ENCODE peak calls at places on chromosomes 16 and 17, in nine cellular contexts. J is mammary epithelial cell, L is neural progenitor cell, C is astrocyte, H is PC-3, I is fibroblast of lung, G is MM.1S, W is GM23248, B is K562. Q is an unnamed sample.

GRCh38 chr16:14043278-14043677 is 27.8 kb upstream of the MRTFB start:
- DNase-seq in J (no peak), L (no peak), C (no peak), H (no peak), I (no peak), G (no peak), W (no peak), B (no peak), Q (no peak)

GRCh38 chr16:69057400-69058378 is 47.8 kb upstream of the HAS3 start:
- DNase-seq in J (peak; percentile 89), L (no peak), C (peak; percentile 92), H (peak; percentile 93), I (peak; percentile 92), G (peak; percentile 27), W (peak; percentile 94), B (no peak), Q (no peak)

GRCh38 chr17:44967026-44967906 is 837 bp downstream of the C1QL1 start:
- DNase-seq in J (no peak), L (peak; percentile 34), C (no peak), H (no peak), I (no peak), G (no peak), W (no peak), B (no peak), Q (no peak)

GRCh38 chr16:65071371-65072311 is 50.2 kb downstream of the CDH11 start:
- DNase-seq in J (no peak), L (no peak), C (peak; percentile 72), H (peak; percentile 42), I (peak; percentile 74), G (no peak), W (peak; percentile 78), B (no peak), Q (no peak)

GRCh38 chr17:70661342-70662222 is 492.2 kb downstream of the KCNJ2 start:
- DNase-seq in J (no peak), L (no peak), C (peak; percentile 49), H (peak; percentile 68), I (peak; percentile 63), G (no peak), W (peak; percentile 46), B (no peak), Q (peak; percentile 66)

GRCh38 chr16:25006504-25007055 is 8.6 kb downstream of the ARHGAP17 start:
- DNase-seq in J (no peak), L (no peak), C (peak; percentile 55), H (no peak), I (peak; percentile 63), G (no peak), W (peak; percentile 88), B (no peak), Q (peak; percentile 67)

GRCh38 chr17:44198721-44199552 is 747 bp downstream of the ATXN7L3 start:
- DNase-seq in J (peak; percentile 54), L (peak; percentile 89), C (no peak), H (peak; percentile 55), I (peak; percentile 30), G (peak; percentile 46), W (peak; percentile 76), B (peak; percentile 69), Q (peak; percentile 90)

GRCh38 chr17:41717408-41718286 is 5.5 kb downstream of the GAST start:
- DNase-seq in J (peak; percentile 85), L (no peak), C (no peak), H (peak; percentile 57), I (peak; percentile 24), G (no peak), W (peak; percentile 74), B (no peak), Q (peak; percentile 50)

GRCh38 chr17:14925498-14925897 is 339.6 kb downstream of the PMP22 start:
- DNase-seq in J (no peak), L (no peak), C (no peak), H (no peak), I (no peak), G (no peak), W (no peak), B (no peak), Q (no peak)

GRCh38 chr17:63029520-63029919 is 63.5 kb downstream of the TANC2 start:
- DNase-seq in J (peak; percentile 34), L (no peak), C (peak; percentile 78), H (peak; percentile 62), I (peak; percentile 85), G (no peak), W (peak; percentile 78), B (no peak), Q (no peak)

DNA sequence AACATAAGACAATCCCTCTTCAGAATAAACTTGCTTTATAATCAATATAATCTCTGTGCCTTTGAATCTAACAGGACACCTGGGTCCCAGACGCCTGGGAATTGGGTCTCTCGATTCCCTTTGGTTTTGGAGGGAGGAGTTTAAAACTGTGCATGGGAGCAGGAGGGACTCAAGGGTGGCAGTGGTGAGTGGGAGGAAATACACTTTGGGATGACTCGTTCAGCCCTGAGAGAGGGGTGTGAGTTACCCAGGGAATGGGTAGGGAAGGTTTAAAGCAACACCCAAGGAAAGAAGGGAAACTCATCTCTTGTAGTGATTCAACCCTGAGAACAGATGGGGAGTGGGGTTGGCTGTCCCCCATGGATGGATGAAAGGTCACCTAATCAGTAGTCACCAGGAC is 1.6 kb downstream of the RANGRF start:
- DNase-seq in J (no peak), L (no peak), C (no peak), H (peak; percentile 34), I (no peak), G (no peak), W (peak; percentile 57), B (no peak), Q (no peak)
- TF ChIP-seq EZH2 in J (no peak), L (no peak), C (no peak), H (no peak), I (no peak), G (no peak), W (no peak), B (no peak), Q (no peak)

DNA sequence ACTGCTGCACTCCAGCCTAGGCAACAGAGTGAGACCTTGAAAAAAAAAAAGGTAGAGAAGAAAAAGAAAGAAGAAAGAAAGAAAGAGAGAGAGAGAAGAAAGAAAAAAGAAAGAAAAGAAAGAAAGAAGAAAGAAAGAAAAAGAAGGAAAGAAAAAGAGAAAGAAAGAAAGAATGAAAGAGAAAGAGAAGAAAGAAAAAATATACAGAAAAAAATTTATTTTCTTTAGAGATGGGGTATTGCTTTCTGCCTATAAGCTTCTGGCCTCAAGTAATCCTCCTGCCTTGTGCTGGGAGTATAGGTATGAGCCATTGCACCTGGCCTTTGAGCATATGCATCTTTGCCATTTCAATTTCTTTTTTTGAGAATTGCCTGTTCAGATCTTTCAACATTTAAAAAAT is 156.8 kb downstream of the IRX3 start:
- DNase-seq in J (no peak), L (no peak), C (no peak), H (no peak), I (no peak), G (no peak), W (no peak), B (no peak), Q (no peak)
- H4K20me1 ChIP-seq in J (no peaks in the 10 kb centered on the region), L (no peaks in the 10 kb centered on the region), C (no peaks in the 10 kb centered on the region), H (no peaks in the 10 kb centered on the region), I (no peaks in the 10 kb centered on the region), G (no peaks in the 10 kb centered on the region), W (no peaks in the 10 kb centered on the region), B (no peaks in the 10 kb centered on the region), Q (no peaks in the 10 kb centered on the region)

GRCh38 chr16:89200850-89201466 is 621 bp upstream of the SLC22A31 start:
- DNase-seq in J (no peak), L (peak; percentile 66), C (no peak), H (no peak), I (no peak), G (no peak), W (no peak), B (no peak), Q (peak; percentile 29)

GRCh38 chr16:89202422-89203215 is 2.3 kb upstream of the SLC22A31 start:
- DNase-seq in J (no peak), L (peak; percentile 42), C (no peak), H (no peak), I (no peak), G (no peak), W (no peak), B (no peak), Q (no peak)

GRCh38 chr16:89200124-89200849 is at the start of gene SLC22A31:
- DNase-seq in J (no peak), L (peak; percentile 27), C (no peak), H (no peak), I (no peak), G (no peak), W (peak; percentile 45), B (no peak), Q (peak; percentile 25)

GRCh38 chr16:89199241-89200123 is 855 bp downstream of the SLC22A31 start:
- DNase-seq in J (no peak), L (no peak), C (no peak), H (no peak), I (no peak), G (no peak), W (no peak), B (no peak), Q (peak; percentile 5)

DNA sequence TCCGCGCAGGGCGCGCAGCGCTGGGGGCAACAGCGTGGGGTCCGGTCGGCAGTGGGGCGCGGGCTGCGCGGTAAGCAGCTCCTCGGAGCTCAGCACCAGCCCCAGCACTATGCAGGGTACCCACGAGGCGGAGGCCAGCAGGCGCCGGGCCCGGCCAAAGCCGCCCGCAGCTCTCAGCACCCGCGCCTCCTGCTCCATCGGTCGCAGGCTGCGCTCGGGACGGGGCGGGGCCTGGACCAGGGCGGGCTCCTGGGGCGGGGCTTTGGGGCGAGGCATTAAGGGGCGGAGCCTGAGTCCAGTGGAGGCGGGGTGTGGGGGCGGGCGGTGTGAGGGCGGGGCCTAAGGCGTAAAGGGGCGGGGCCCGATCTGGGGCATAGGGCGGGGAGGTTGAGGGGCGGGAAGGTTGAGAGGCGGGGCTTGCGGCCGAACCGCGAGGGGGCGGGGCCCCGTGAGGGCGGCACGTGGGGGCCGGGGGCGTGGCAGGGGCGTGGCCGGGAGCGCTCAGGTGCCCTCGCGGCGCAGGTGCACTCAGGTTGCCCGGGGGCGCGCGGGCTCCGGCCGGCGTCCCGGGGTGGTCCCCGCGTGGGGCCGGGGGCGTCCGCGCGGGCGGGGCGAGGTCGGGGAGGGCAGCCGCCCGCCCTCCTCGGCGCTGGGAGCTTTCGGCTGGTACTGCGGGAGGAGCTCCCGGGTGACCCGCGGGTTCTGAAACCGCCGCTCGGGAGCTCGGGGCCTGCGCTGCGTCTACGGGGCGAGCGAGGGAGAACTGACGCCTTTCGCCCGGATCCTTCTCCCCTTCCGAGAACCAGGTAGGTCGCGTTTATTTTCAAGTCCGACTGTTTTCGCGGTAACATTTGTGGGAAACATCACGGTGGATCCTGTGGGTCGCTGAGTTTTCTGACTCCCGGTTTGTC is 1.4 kb upstream of the SLC22A31 start:
- DNase-seq in J (peak; percentile 59), L (peak; percentile 95), C (no peak), H (peak; percentile 77), I (peak; percentile 31), G (no peak), W (peak; percentile 84), B (peak; percentile 88), Q (peak; percentile 95)
- TF ChIP-seq EZH2 in J (no peak), L (peak; percentile 69), C (peak; percentile 53), H (no peak), I (peak; percentile 55), G (no peak), W (peak; percentile 62), B (no peak), Q (no peak)

DNA sequence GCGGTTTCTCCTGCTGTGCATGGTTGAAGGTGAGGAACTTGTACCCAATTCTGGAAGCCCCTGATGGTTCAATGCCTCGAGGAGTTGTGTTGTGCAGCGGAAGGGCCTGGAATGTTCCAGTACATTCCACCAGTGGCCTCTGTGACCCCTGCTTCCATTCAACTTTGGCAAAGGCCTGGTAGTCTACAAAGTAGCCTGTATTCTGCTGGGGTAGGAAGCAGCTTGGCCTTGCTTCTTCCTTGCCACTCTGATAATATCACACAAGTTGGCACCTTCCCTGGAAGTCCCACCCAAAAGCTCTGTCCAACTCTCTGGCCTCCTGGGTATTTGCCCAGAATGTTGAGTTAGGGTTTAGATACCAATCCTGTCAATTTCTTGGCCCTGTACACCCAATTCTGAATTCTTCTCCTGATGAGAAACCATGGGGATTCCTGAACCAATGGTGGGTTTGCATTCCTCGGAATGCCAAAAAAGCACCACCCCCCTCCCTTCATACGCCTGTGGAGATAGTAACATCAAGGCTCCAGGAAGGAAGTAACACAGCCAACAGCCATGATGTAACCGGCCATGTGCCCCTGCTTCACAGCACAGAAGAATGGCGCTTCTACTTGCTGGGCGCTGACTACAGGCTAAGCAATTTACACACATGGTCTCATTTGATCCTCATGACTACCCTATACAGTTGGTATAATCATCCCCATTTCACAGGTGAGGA is 11.8 kb upstream of the FAM117A start:
- DNase-seq in J (no peak), L (peak; percentile 39), C (peak; percentile 28), H (no peak), I (peak; percentile 47), G (no peak), W (no peak), B (no peak), Q (no peak)
- H4K20me1 ChIP-seq in J (no peaks in the 10 kb centered on the region), L (no peaks in the 10 kb centered on the region), C (no peaks in the 10 kb centered on the region), H (no peaks in the 10 kb centered on the region), I (no peaks in the 10 kb centered on the region), G (no peaks in the 10 kb centered on the region), W (no peaks in the 10 kb centered on the region), B (no peaks in the 10 kb centered on the region), Q (no peaks in the 10 kb centered on the region)

Q was measured in hepatocyte.